ENCODE peak calls at places on chromosome 17, in ten cellular contexts. A is kidney epithelial cell, H is cardiac fibroblast, W is psoas muscle, S is epithelial cell of esophagus, B is WERI-Rb-1, Q is upper lobe of right lung, I is AG09309, D is stomach, E is Peyer's patch. J is an unnamed sample.

GRCh38 chr17:15432807-15433547 is 34.4 kb downstream of the CDRT4 start:
- DNase-seq in A (no peak), H (peak), W (no peak), S (no peak), B (no peak), Q (no peak), I (peak), D (no peak), E (no peak), J (no peak)

GRCh38 chr17:59355695-59356323 is 24.4 kb downstream of the YPEL2 start:
- DNase-seq in A (no peak), H (no peak), W (no peak), S (no peak), B (no peak), Q (no peak), I (no peak), D (no peak), E (no peak), J (no peak)

GRCh38 chr17:16486373-16487250 is 5.4 kb downstream of the LRRC75A start:
- DNase-seq in A (peak), H (peak), W (peak), S (peak), B (no peak), Q (peak), I (peak), D (peak), E (peak), J (peak)

GRCh38 chr17:61877837-61878236 is 14.5 kb upstream of the BRIP1 start:
- DNase-seq in A (no peak), H (no peak), W (no peak), S (no peak), B (no peak), Q (no peak), I (no peak), D (no peak), E (no peak), J (no peak)

GRCh38 chr17:144936-145670 is 7.7 kb downstream of the SCGB1C2 start:
- DNase-seq in A (no peak), H (no peak), W (peak), S (no peak), B (peak), Q (peak), I (no peak), D (peak), E (peak), J (no peak)

GRCh38 chr17:12512712-12513355 is 152.9 kb upstream of the MYOCD start:
- DNase-seq in A (no peak), H (peak), W (no peak), S (no peak), B (no peak), Q (no peak), I (no peak), D (no peak), E (no peak), J (no peak)

GRCh38 chr17:18109935-18110334 is 1.4 kb downstream of the MYO15A start:
- DNase-seq in A (no peak), H (no peak), W (no peak), S (no peak), B (no peak), Q (no peak), I (no peak), D (no peak), E (no peak), J (no peak)

GRCh38 chr17:50184611-50185398 is 16.6 kb downstream of the COL1A1 start:
- DNase-seq in A (no peak), H (peak), W (peak), S (peak), B (no peak), Q (peak), I (no peak), D (no peak), E (peak), J (no peak)

GRCh38 chr17:48997103-48997826 is at the start of gene IGF2BP1:
- DNase-seq in A (no peak), H (peak), W (no peak), S (peak), B (peak), Q (no peak), I (no peak), D (no peak), E (no peak), J (no peak)

GRCh38 chr17:27424516-27424915 is 31.7 kb upstream of the KSR1 start:
- DNase-seq in A (no peak), H (no peak), W (no peak), S (no peak), B (no peak), Q (peak), I (no peak), D (no peak), E (no peak), J (no peak)

GRCh38 chr17:80154166-80154565 is 7.2 kb upstream of the EIF4A3 start:
- DNase-seq in A (no peak), H (no peak), W (no peak), S (no peak), B (no peak), Q (no peak), I (no peak), D (no peak), E (no peak), J (no peak)

GRCh38 chr17:40075216-40076100 is 12.7 kb downstream of the THRA start:
- DNase-seq in A (no peak), H (peak), W (peak), S (peak), B (peak), Q (peak), I (no peak), D (peak), E (peak), J (no peak)

GRCh38 chr17:39935896-39936295 is 8.4 kb downstream of the LRRC3C start:
- DNase-seq in A (no peak), H (peak), W (no peak), S (peak), B (no peak), Q (no peak), I (no peak), D (no peak), E (no peak), J (no peak)

GRCh38 chr17:50864747-50865059 is 1.5 kb downstream of the TOB1 start:
- DNase-seq in A (no peak), H (no peak), W (no peak), S (no peak), B (no peak), Q (no peak), I (no peak), D (no peak), E (no peak), J (no peak)

GRCh38 chr17:36608280-36608679 is 6.9 kb downstream of the MRM1 start:
- DNase-seq in A (no peak), H (no peak), W (no peak), S (no peak), B (no peak), Q (no peak), I (no peak), D (no peak), E (no peak), J (no peak)

GRCh38 chr17:68100000-68100641 is 64.6 kb downstream of the KPNA2 start:
- DNase-seq in A (no peak), H (no peak), W (no peak), S (no peak), B (no peak), Q (no peak), I (no peak), D (no peak), E (no peak), J (no peak)

GRCh38 chr17:6714315-6714874 is 1.2 kb upstream of the SLC13A5 start:
- DNase-seq in A (no peak), H (no peak), W (no peak), S (no peak), B (no peak), Q (no peak), I (no peak), D (no peak), E (no peak), J (no peak)

GRCh38 chr17:37742114-37742761 is 2.6 kb downstream of the HNF1B start:
- DNase-seq in A (no peak), H (no peak), W (no peak), S (peak), B (no peak), Q (no peak), I (no peak), D (peak), E (peak), J (no peak)

GRCh38 chr17:39578272-39578671 is 29.4 kb downstream of the NEUROD2 start:
- DNase-seq in A (no peak), H (no peak), W (no peak), S (no peak), B (no peak), Q (no peak), I (no peak), D (no peak), E (no peak), J (no peak)

GRCh38 chr17:12222392-12222791 is 201.7 kb downstream of the MAP2K4 start:
- DNase-seq in A (no peak), H (no peak), W (no peak), S (no peak), B (no peak), Q (no peak), I (no peak), D (no peak), E (no peak), J (no peak)

GRCh38 chr17:55285340-55286301 is 20.9 kb downstream of the HLF start:
- DNase-seq in A (no peak), H (peak), W (peak), S (peak), B (no peak), Q (peak), I (no peak), D (peak), E (peak), J (peak)

GRCh38 chr17:57677301-57677700 is 67.8 kb downstream of the CCDC182 start:
- DNase-seq in A (no peak), H (no peak), W (no peak), S (no peak), B (no peak), Q (no peak), I (no peak), D (no peak), E (no peak), J (no peak)

GRCh38 chr17:15431201-15431600 is 36.2 kb downstream of the CDRT4 start:
- DNase-seq in A (no peak), H (no peak), W (peak), S (no peak), B (peak), Q (no peak), I (no peak), D (no peak), E (no peak), J (no peak)

GRCh38 chr17:55279788-55280579 is 15.2 kb downstream of the HLF start:
- DNase-seq in A (no peak), H (no peak), W (no peak), S (no peak), B (no peak), Q (no peak), I (no peak), D (no peak), E (no peak), J (no peak)

GRCh38 chr17:16442141-16442540 is 26.8 kb downstream of the TRPV2 start:
- DNase-seq in A (no peak), H (peak), W (no peak), S (no peak), B (no peak), Q (no peak), I (no peak), D (no peak), E (no peak), J (no peak)

GRCh38 chr17:76537578-76538280 is at the start of gene CYGB:
- DNase-seq in A (no peak), H (peak), W (peak), S (no peak), B (no peak), Q (peak), I (no peak), D (no peak), E (no peak), J (no peak)

GRCh38 chr17:9987779-9988585 is 82.9 kb upstream of the RCVRN start:
- DNase-seq in A (no peak), H (peak), W (peak), S (no peak), B (peak), Q (no peak), I (no peak), D (no peak), E (no peak), J (no peak)

GRCh38 chr17:55144518-55144917 is 120.2 kb upstream of the HLF start:
- DNase-seq in A (no peak), H (no peak), W (no peak), S (no peak), B (no peak), Q (no peak), I (no peak), D (no peak), E (no peak), J (no peak)

GRCh38 chr17:30503558-30503957 is 26.4 kb downstream of the GOSR1 start:
- DNase-seq in A (no peak), H (no peak), W (no peak), S (no peak), B (no peak), Q (no peak), I (no peak), D (no peak), E (no peak), J (no peak)

GRCh38 chr17:67025216-67025792 is 19.1 kb upstream of the CACNG1 start:
- DNase-seq in A (no peak), H (no peak), W (no peak), S (no peak), B (no peak), Q (peak), I (no peak), D (peak), E (peak), J (no peak)

GRCh38 chr17:62725791-62726249 is 82.3 kb downstream of the MARCHF10 start:
- DNase-seq in A (no peak), H (no peak), W (no peak), S (peak), B (no peak), Q (no peak), I (no peak), D (no peak), E (peak), J (no peak)

DNA sequence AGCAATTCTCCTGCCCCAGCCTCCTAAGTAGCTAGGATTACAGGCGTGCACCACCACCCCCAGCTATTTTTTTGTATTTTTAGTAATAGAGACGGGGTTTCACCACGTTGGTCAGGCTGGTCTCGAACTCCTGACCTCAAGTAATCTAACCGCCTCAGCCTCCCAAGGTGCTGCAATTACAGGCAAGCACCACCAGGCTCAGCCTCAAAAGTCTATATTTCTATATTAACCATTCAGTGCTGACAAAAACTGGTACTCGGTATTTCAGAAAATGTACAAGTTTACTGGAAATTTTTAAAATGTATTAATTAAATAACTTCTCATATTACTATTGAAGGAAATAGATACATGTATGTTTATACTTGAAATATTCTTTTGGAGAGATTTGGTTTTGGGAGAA is 1.4 kb upstream of the HEXD start:
- DNase-seq in A (no peak), H (no peak), W (no peak), S (no peak), B (no peak), Q (no peak), I (no peak), D (no peak), E (no peak), J (no peak)
- TF ChIP-seq CTCF in A (no peak), H (peak), W (no peak), S (peak), B (no peak), Q (peak), I (no peak), D (no peak), E (no peak), J (no peak)

GRCh38 chr17:81924557-81925532 is 2.7 kb downstream of the MAFG start:
- DNase-seq in A (no peak), H (no peak), W (no peak), S (no peak), B (peak), Q (no peak), I (no peak), D (no peak), E (peak), J (no peak)

GRCh38 chr17:81927653-81928496 is at the start of gene MAFG:
- DNase-seq in A (peak), H (peak), W (peak), S (peak), B (peak), Q (peak), I (peak), D (peak), E (peak), J (peak)

GRCh38 chr17:81926451-81927144 is 937 bp downstream of the MAFG start:
- DNase-seq in A (peak), H (peak), W (peak), S (peak), B (peak), Q (peak), I (peak), D (peak), E (peak), J (peak)

GRCh38 chr17:81927145-81927652 is 336 bp downstream of the MAFG start:
- DNase-seq in A (no peak), H (no peak), W (no peak), S (no peak), B (no peak), Q (no peak), I (no peak), D (no peak), E (no peak), J (no peak)

GRCh38 chr17:81925860-81926450 is 1.6 kb downstream of the MAFG start:
- DNase-seq in A (no peak), H (no peak), W (no peak), S (no peak), B (no peak), Q (no peak), I (no peak), D (no peak), E (no peak), J (no peak)
- H3K4me3 ChIP-seq in A (peak), H (peak), W (peak), S (peak), B (peak), Q (peak), I (peak), D (peak), E (peak), J (peak)

DNA sequence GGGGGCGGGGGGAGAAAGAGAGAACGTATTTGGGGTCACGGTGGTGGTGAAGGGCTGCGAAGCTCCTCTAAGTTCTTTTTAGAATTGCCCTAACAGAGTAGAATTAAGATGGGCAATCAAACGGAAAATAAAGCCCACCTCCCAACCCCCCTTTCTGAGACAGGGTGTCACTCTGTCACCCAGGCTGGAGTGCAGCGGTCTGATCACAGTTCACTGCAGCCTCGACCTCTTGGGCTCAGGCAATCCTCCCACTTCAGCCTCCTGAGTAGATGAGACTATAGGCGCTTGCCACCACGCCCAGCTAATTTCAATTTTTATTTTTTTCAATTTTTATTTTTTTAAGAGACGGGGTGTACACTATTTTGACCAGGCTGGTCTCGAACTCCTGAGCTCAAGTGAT is 710 bp upstream of the CAVIN1 start:
- DNase-seq in A (no peak), H (no peak), W (no peak), S (no peak), B (no peak), Q (no peak), I (no peak), D (no peak), E (no peak), J (no peak)
- TF ChIP-seq CTCF in A (no peak), H (no peak), W (no peak), S (no peak), B (no peak), Q (no peak), I (no peak), D (no peak), E (no peak), J (no peak)

DNA sequence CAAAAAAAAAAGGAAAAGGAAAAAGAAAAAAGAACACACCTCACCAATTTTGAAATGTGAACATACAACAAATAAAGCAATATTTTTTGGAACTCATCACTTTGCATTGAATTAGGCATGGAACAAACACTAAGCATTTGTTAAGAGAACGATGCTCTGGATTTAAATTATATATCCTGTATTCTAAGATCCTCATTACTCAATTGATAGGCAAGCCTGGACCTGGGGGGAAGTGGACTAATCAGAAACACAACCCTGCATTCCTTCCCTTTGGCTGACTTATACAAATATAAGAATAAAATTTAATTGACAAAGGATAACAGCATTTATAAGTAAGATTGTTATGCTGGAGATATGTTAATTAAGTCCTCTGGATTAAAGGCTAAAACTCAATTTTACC is 2.2 kb downstream of the GJC1 start:
- DNase-seq in A (no peak), H (no peak), W (no peak), S (peak), B (no peak), Q (no peak), I (no peak), D (no peak), E (no peak), J (no peak)
- H3K4me3 ChIP-seq in A (peak), H (peak), W (peak), S (no peak), B (no peak), Q (peak), I (peak), D (peak), E (no peak), J (peak)

DNA sequence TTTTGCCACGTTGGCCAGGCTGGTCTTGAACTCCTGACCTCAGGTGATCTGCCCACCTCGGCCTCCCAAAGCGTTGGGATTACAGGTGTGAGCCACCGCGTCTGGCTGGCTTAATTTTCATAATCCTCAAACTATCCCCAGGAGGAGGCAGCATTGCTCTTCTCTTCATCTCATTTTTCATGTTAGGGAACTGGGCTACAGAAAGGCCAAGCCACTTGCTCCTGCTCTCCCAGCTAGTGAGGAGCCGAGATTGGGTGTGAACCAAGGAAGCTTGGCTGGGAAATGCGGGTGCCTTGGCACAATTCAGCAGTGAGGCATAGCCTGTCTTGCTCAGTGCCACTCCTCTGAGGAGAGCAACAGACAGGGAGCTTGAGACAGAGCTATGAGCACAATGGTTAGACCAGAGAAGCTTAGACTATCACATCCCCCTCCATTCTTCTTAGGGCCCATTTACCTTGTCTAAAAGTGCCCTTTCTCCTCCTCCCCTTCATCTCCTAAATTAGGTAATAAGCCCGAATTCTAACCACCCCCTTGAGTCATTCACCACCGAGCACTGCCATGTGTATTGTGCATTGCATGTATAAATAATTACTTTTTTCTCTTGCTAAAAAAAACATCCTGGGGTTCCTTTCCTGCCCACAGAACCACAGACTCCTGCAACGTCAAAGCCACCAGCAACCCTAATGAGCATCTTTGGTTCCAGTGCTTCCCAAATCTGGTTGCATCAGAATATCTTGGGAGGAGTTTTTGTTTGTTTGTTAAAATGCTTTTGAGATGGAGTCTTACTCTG is 20.0 kb upstream of the KIF19 start:
- DNase-seq in A (no peak), H (no peak), W (no peak), S (peak), B (peak), Q (no peak), I (no peak), D (no peak), E (no peak), J (peak)
- TF ChIP-seq CTCF in A (no peak), H (no peak), W (no peak), S (no peak), B (peak), Q (no peak), I (no peak), D (no peak), E (no peak), J (no peak)

DNA sequence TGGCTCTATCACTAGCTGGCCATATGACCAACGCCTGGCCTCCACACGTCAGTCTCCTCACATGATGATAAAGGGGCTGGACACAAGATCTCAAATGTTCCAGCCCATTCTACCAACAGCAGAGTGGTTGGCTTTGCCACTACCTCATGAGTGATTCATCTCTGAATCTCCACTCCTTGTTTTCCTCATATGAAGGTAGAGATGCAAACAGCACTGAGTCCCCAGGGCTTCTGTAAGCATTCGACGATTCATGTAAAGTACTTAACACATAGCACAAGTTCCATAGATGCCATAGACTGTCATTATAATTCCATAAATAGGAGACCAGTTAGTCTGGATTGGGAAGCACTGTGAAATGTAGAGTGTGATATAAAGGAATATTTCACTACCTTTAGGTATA is 282.0 kb upstream of the ASIC2 start:
- DNase-seq in A (no peak), H (no peak), W (no peak), S (no peak), B (no peak), Q (no peak), I (no peak), D (no peak), E (no peak), J (no peak)
- H3K4me3 ChIP-seq in A (no peak), H (no peak), W (no peak), S (no peak), B (no peak), Q (no peak), I (no peak), D (no peak), E (no peak), J (no peak)

GRCh38 chr17:13576661-13577526 is 24.8 kb downstream of the HS3ST3A1 start:
- DNase-seq in A (no peak), H (peak), W (no peak), S (no peak), B (no peak), Q (no peak), I (no peak), D (no peak), E (no peak), J (no peak)
- TF ChIP-seq CTCF in A (no peak), H (no peak), W (no peak), S (no peak), B (no peak), Q (no peak), I (peak), D (no peak), E (no peak), J (no peak)